ENCODE peak calls at places on chromosome 20, in six cellular contexts. One of them, this sample, is unnamed. For H3K9me3, the result is how much of the 10 kb centered on the place peaks cover.

GRCh38 chr20:33852971-33853813 is 42.0 kb downstream of the CHMP4B start:
- DNase-seq in tibial nerve: no peak
- DNase-seq in A549: no peak
- DNase-seq in stomach: no peak
- DNase-seq in transverse colon: no peak
- DNase-seq in esophagus squamous epithelium: no peak
- DNase-seq in this sample: no peak

GRCh38 chr20:47531468-47531867 is 29.8 kb downstream of the NCOA3 start:
- DNase-seq in transverse colon: no peak
- DNase-seq in stomach: no peak
- DNase-seq in esophagus squamous epithelium: no peak
- DNase-seq in A549: no peak
- DNase-seq in tibial nerve: no peak
- DNase-seq in this sample: no peak

GRCh38 chr20:45088247-45088646 is 12.7 kb downstream of the KCNS1 start:
- DNase-seq in transverse colon: no peak
- DNase-seq in tibial nerve: no peak
- DNase-seq in A549: no peak
- DNase-seq in esophagus squamous epithelium: no peak
- DNase-seq in stomach: no peak
- DNase-seq in this sample: no peak

GRCh38 chr20:55095745-55096450 is 620.5 kb downstream of the DOK5 start:
- DNase-seq in stomach: no peak
- DNase-seq in esophagus squamous epithelium: no peak
- DNase-seq in A549: no peak
- DNase-seq in transverse colon: no peak
- DNase-seq in tibial nerve: no peak
- DNase-seq in this sample: no peak

GRCh38 chr20:47561175-47561574 is 59.5 kb downstream of the NCOA3 start:
- DNase-seq in esophagus squamous epithelium: no peak
- DNase-seq in tibial nerve: no peak
- DNase-seq in stomach: no peak
- DNase-seq in A549: peak
- DNase-seq in transverse colon: no peak
- DNase-seq in this sample: no peak

GRCh38 chr20:47929368-47930115 is 144.3 kb upstream of the SULF2 start:
- DNase-seq in tibial nerve: peak
- DNase-seq in transverse colon: no peak
- DNase-seq in esophagus squamous epithelium: no peak
- DNase-seq in A549: no peak
- DNase-seq in stomach: no peak
- DNase-seq in this sample: no peak

GRCh38 chr20:36085686-36086267 is 68.8 kb upstream of the EPB41L1 start:
- DNase-seq in transverse colon: peak
- DNase-seq in stomach: peak
- DNase-seq in A549: peak
- DNase-seq in tibial nerve: no peak
- DNase-seq in esophagus squamous epithelium: no peak
- DNase-seq in this sample: no peak

GRCh38 chr20:36154696-36155628 is at the start of gene EPB41L1:
- DNase-seq in stomach: no peak
- DNase-seq in transverse colon: no peak
- DNase-seq in A549: no peak
- DNase-seq in tibial nerve: no peak
- DNase-seq in esophagus squamous epithelium: no peak
- DNase-seq in this sample: no peak

GRCh38 chr20:50689864-50690263 is 1.5 kb downstream of the RIPOR3 start:
- DNase-seq in esophagus squamous epithelium: no peak
- DNase-seq in tibial nerve: peak
- DNase-seq in A549: no peak
- DNase-seq in transverse colon: no peak
- DNase-seq in stomach: peak
- DNase-seq in this sample: no peak

DNA sequence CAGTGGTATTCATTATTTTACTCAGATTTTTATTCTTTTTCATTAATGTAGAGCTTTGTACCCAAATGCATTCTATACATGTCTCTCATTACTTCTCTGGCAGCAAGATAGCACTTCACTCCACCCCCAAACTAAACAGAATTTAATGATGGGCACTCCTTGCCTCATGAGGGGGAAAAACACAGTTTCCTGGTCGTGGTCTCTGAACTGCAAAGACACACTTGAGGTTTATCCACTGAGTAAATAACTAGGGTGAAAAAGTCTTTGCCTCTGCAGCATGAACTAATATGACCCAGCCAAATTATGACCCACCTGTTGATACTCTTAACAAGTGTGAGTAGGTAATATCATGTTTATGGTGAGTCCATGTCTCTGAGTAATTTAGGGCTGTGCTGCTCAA is 785.2 kb upstream of the FLRT3 start:
- DNase-seq in esophagus squamous epithelium: no peak
- DNase-seq in A549: no peak
- DNase-seq in tibial nerve: no peak
- DNase-seq in transverse colon: no peak
- DNase-seq in stomach: no peak
- DNase-seq in this sample: no peak
- H3K4me3 ChIP-seq in esophagus squamous epithelium: no peak
- H3K4me3 ChIP-seq in A549: no peak
- H3K4me3 ChIP-seq in tibial nerve: no peak
- H3K4me3 ChIP-seq in transverse colon: no peak
- H3K4me3 ChIP-seq in stomach: no peak
- H3K4me3 ChIP-seq in this sample: no peak

GRCh38 chr20:63624486-63624885 is 2.4 kb downstream of the GMEB2 start:
- DNase-seq in tibial nerve: no peak
- DNase-seq in stomach: no peak
- DNase-seq in esophagus squamous epithelium: no peak
- DNase-seq in transverse colon: no peak
- DNase-seq in A549: peak
- DNase-seq in this sample: no peak

GRCh38 chr20:63627129-63627699 is 313 bp upstream of the GMEB2 start:
- DNase-seq in A549: peak
- DNase-seq in tibial nerve: peak
- DNase-seq in transverse colon: peak
- DNase-seq in stomach: peak
- DNase-seq in esophagus squamous epithelium: peak
- DNase-seq in this sample: peak

GRCh38 chr20:63627700-63628245 is 872 bp upstream of the GMEB2 start:
- DNase-seq in esophagus squamous epithelium: no peak
- DNase-seq in A549: no peak
- DNase-seq in transverse colon: no peak
- DNase-seq in stomach: no peak
- DNase-seq in tibial nerve: no peak
- DNase-seq in this sample: peak

GRCh38 chr20:63626424-63627128 is at the start of gene GMEB2:
- DNase-seq in A549: no peak
- DNase-seq in stomach: peak
- DNase-seq in esophagus squamous epithelium: no peak
- DNase-seq in tibial nerve: peak
- DNase-seq in transverse colon: peak
- DNase-seq in this sample: peak

GRCh38 chr20:63625771-63626423 is 1.0 kb downstream of the GMEB2 start:
- DNase-seq in esophagus squamous epithelium: no peak
- DNase-seq in tibial nerve: no peak
- DNase-seq in A549: peak
- DNase-seq in stomach: no peak
- DNase-seq in transverse colon: peak
- DNase-seq in this sample: peak
- TF ChIP-seq POLR2A in esophagus squamous epithelium: no peak
- TF ChIP-seq POLR2A in tibial nerve: no peak
- TF ChIP-seq POLR2A in A549: no peak
- TF ChIP-seq POLR2A in stomach: no peak
- TF ChIP-seq POLR2A in transverse colon: no peak
- TF ChIP-seq POLR2A in this sample: no peak

GRCh38 chr20:5745416-5745968 is 4.7 kb upstream of the SHLD1 start:
- DNase-seq in tibial nerve: no peak
- DNase-seq in stomach: no peak
- DNase-seq in transverse colon: no peak
- DNase-seq in A549: no peak
- DNase-seq in esophagus squamous epithelium: no peak
- DNase-seq in this sample: no peak
- H3K9me3 ChIP-seq in tibial nerve: under half
- H3K9me3 ChIP-seq in stomach: under half
- H3K9me3 ChIP-seq in transverse colon: under half
- H3K9me3 ChIP-seq in A549: under half
- H3K9me3 ChIP-seq in esophagus squamous epithelium: under half
- H3K9me3 ChIP-seq in this sample: under half

GRCh38 chr20:61252601-61253263 is 671 bp downstream of the CDH4 start:
- DNase-seq in transverse colon: no peak
- DNase-seq in A549: peak
- DNase-seq in tibial nerve: no peak
- DNase-seq in esophagus squamous epithelium: no peak
- DNase-seq in stomach: no peak
- DNase-seq in this sample: no peak

GRCh38 chr20:61251529-61252393 is at the start of gene CDH4:
- DNase-seq in tibial nerve: no peak
- DNase-seq in stomach: no peak
- DNase-seq in transverse colon: no peak
- DNase-seq in esophagus squamous epithelium: no peak
- DNase-seq in A549: peak
- DNase-seq in this sample: no peak

GRCh38 chr20:61254881-61255589 is 3.0 kb downstream of the CDH4 start:
- DNase-seq in stomach: no peak
- DNase-seq in esophagus squamous epithelium: no peak
- DNase-seq in A549: no peak
- DNase-seq in transverse colon: no peak
- DNase-seq in tibial nerve: no peak
- DNase-seq in this sample: no peak

GRCh38 chr20:61253264-61253639 is 1.2 kb downstream of the CDH4 start:
- DNase-seq in tibial nerve: no peak
- DNase-seq in transverse colon: no peak
- DNase-seq in A549: peak
- DNase-seq in stomach: no peak
- DNase-seq in esophagus squamous epithelium: no peak
- DNase-seq in this sample: no peak

GRCh38 chr20:61253640-61254511 is 1.8 kb downstream of the CDH4 start:
- DNase-seq in esophagus squamous epithelium: no peak
- DNase-seq in A549: peak
- DNase-seq in stomach: no peak
- DNase-seq in tibial nerve: no peak
- DNase-seq in transverse colon: no peak
- DNase-seq in this sample: no peak
- H3K4me3 ChIP-seq in esophagus squamous epithelium: peak
- H3K4me3 ChIP-seq in A549: peak
- H3K4me3 ChIP-seq in stomach: peak
- H3K4me3 ChIP-seq in tibial nerve: peak
- H3K4me3 ChIP-seq in transverse colon: peak
- H3K4me3 ChIP-seq in this sample: no peak

GRCh38 chr20:63745961-63746765 is 6.6 kb downstream of the SLC2A4RG start:
- DNase-seq in esophagus squamous epithelium: no peak
- DNase-seq in tibial nerve: no peak
- DNase-seq in stomach: no peak
- DNase-seq in transverse colon: no peak
- DNase-seq in A549: no peak
- DNase-seq in this sample: no peak
- TF ChIP-seq POLR2A in esophagus squamous epithelium: no peak
- TF ChIP-seq POLR2A in tibial nerve: no peak
- TF ChIP-seq POLR2A in stomach: no peak
- TF ChIP-seq POLR2A in transverse colon: no peak
- TF ChIP-seq POLR2A in A549: no peak
- TF ChIP-seq POLR2A in this sample: no peak

DNA sequence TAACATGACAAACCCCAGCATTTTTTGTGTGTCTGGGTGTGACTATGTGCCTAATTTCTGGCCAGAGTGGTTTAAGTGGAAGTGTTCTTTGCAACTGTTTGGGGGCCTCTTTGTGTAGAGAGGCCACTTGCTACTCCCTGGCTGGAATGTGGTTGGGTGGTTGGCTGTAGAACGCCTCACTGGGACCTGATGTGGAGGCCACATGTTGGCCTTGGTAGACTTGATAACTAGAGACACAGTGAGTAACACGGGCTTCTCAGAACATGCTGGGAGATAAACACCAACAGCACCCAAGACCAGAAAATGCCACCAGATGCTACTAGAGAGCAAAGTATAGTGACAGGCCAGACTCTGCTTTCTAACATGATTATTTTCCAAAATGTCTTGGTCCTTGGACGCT is 111.2 kb upstream of the ZFP64 start:
- DNase-seq in esophagus squamous epithelium: no peak
- DNase-seq in stomach: no peak
- DNase-seq in tibial nerve: no peak
- DNase-seq in A549: no peak
- DNase-seq in transverse colon: no peak
- DNase-seq in this sample: no peak
- H3K9me3 ChIP-seq in esophagus squamous epithelium: under half
- H3K9me3 ChIP-seq in stomach: under half
- H3K9me3 ChIP-seq in tibial nerve: under half
- H3K9me3 ChIP-seq in A549: under half
- H3K9me3 ChIP-seq in transverse colon: under half
- H3K9me3 ChIP-seq in this sample: under half

DNA sequence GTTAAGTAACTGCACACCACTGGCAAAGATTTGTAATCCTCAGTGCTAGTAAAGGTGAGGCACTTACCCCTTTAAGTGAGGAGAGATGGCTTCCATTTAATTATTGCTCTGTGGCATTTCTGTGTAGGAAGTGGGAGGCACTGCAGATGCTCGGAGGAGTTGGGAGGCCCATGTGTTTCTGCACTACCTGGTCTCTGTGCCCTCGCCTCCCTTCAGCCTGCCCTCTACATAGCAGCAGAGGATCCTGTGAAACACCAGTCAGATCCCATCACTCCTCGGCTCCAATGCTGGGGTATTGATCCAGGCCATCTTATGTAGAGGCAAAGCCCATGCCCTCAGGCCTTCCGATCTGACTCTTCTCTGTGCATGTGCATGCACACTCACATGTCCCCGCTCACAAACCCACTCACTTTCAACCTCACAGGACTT is 67.0 kb downstream of the SLX4IP start:
- DNase-seq in tibial nerve: no peak
- DNase-seq in A549: no peak
- DNase-seq in stomach: no peak
- DNase-seq in esophagus squamous epithelium: no peak
- DNase-seq in transverse colon: no peak
- DNase-seq in this sample: no peak
- H3K4me3 ChIP-seq in tibial nerve: peak
- H3K4me3 ChIP-seq in A549: no peak
- H3K4me3 ChIP-seq in stomach: no peak
- H3K4me3 ChIP-seq in esophagus squamous epithelium: peak
- H3K4me3 ChIP-seq in transverse colon: no peak
- H3K4me3 ChIP-seq in this sample: no peak

GRCh38 chr20:24915440-24915839 is 33.6 kb upstream of the CST7 start:
- DNase-seq in A549: no peak
- DNase-seq in stomach: no peak
- DNase-seq in transverse colon: no peak
- DNase-seq in tibial nerve: no peak
- DNase-seq in esophagus squamous epithelium: no peak
- DNase-seq in this sample: no peak

GRCh38 chr20:24912397-24913075 is 36.5 kb upstream of the CST7 start:
- DNase-seq in stomach: no peak
- DNase-seq in A549: no peak
- DNase-seq in esophagus squamous epithelium: no peak
- DNase-seq in tibial nerve: peak
- DNase-seq in transverse colon: no peak
- DNase-seq in this sample: no peak

GRCh38 chr20:24911461-24911860 is 37.6 kb upstream of the CST7 start:
- DNase-seq in esophagus squamous epithelium: no peak
- DNase-seq in tibial nerve: peak
- DNase-seq in transverse colon: no peak
- DNase-seq in stomach: no peak
- DNase-seq in A549: no peak
- DNase-seq in this sample: no peak

GRCh38 chr20:24914388-24915241 is 34.5 kb upstream of the CST7 start:
- DNase-seq in stomach: no peak
- DNase-seq in tibial nerve: no peak
- DNase-seq in esophagus squamous epithelium: no peak
- DNase-seq in A549: no peak
- DNase-seq in transverse colon: no peak
- DNase-seq in this sample: no peak

GRCh38 chr20:24913076-24913628 is 35.9 kb upstream of the CST7 start:
- DNase-seq in stomach: no peak
- DNase-seq in transverse colon: no peak
- DNase-seq in A549: no peak
- DNase-seq in esophagus squamous epithelium: no peak
- DNase-seq in tibial nerve: peak
- DNase-seq in this sample: no peak
- TF ChIP-seq POLR2A in stomach: no peak
- TF ChIP-seq POLR2A in transverse colon: no peak
- TF ChIP-seq POLR2A in A549: no peak
- TF ChIP-seq POLR2A in esophagus squamous epithelium: no peak
- TF ChIP-seq POLR2A in tibial nerve: no peak
- TF ChIP-seq POLR2A in this sample: no peak

This sample was measured in ovary.